ENCODE peak calls at places on chromosomes 1 and 21, in five cellular contexts. One of them, this sample, is unnamed.

GRCh38 chr1:42927920-42928505 is 30.7 kb downstream of the SLC2A1 start:
- DNase-seq in GM12878: no peak
- DNase-seq in HepG2: no peak
- DNase-seq in SK-N-SH: no peak
- DNase-seq in K562: no peak
- DNase-seq in this sample: no peak

GRCh38 chr1:189769448-189769847 is 708.2 kb downstream of the BRINP3 start:
- DNase-seq in HepG2: no peak
- DNase-seq in K562: no peak
- DNase-seq in SK-N-SH: no peak
- DNase-seq in GM12878: no peak
- DNase-seq in this sample: no peak

GRCh38 chr1:50110656-50111055 is 1.9 kb downstream of the ELAVL4 start:
- DNase-seq in K562: no peak
- DNase-seq in GM12878: no peak
- DNase-seq in HepG2: no peak
- DNase-seq in SK-N-SH: no peak
- DNase-seq in this sample: no peak

GRCh38 chr1:238681451-238681850 is 704.9 kb upstream of the CHRM3 start:
- DNase-seq in SK-N-SH: no peak
- DNase-seq in HepG2: no peak
- DNase-seq in K562: no peak
- DNase-seq in GM12878: no peak
- DNase-seq in this sample: no peak

GRCh38 chr1:12456979-12457378 is 161.0 kb downstream of the DHRS3 start:
- DNase-seq in HepG2: no peak
- DNase-seq in GM12878: no peak
- DNase-seq in K562: no peak
- DNase-seq in SK-N-SH: no peak
- DNase-seq in this sample: no peak

GRCh38 chr1:6807782-6808181 is 22.5 kb downstream of the CAMTA1 start:
- DNase-seq in HepG2: peak
- DNase-seq in GM12878: no peak
- DNase-seq in SK-N-SH: no peak
- DNase-seq in K562: no peak
- DNase-seq in this sample: no peak

GRCh38 chr1:99227498-99227897 is 36.8 kb upstream of the PLPPR4 start:
- DNase-seq in SK-N-SH: peak
- DNase-seq in K562: no peak
- DNase-seq in HepG2: no peak
- DNase-seq in GM12878: no peak
- DNase-seq in this sample: no peak

GRCh38 chr1:180171691-180172090 is 17.0 kb downstream of the QSOX1 start:
- DNase-seq in SK-N-SH: no peak
- DNase-seq in HepG2: no peak
- DNase-seq in GM12878: no peak
- DNase-seq in K562: no peak
- DNase-seq in this sample: no peak

GRCh38 chr1:7405844-7406500 is 365.1 kb upstream of the VAMP3 start:
- DNase-seq in GM12878: no peak
- DNase-seq in SK-N-SH: peak
- DNase-seq in K562: no peak
- DNase-seq in HepG2: no peak
- DNase-seq in this sample: no peak

GRCh38 chr1:234731371-234732085 is 121.5 kb upstream of the IRF2BP2 start:
- DNase-seq in K562: no peak
- DNase-seq in GM12878: peak
- DNase-seq in HepG2: peak
- DNase-seq in SK-N-SH: no peak
- DNase-seq in this sample: no peak

GRCh38 chr1:247456024-247456423 is 1.9 kb downstream of the OR2B11 start:
- DNase-seq in HepG2: no peak
- DNase-seq in K562: no peak
- DNase-seq in SK-N-SH: no peak
- DNase-seq in GM12878: no peak
- DNase-seq in this sample: no peak

GRCh38 chr1:181124206-181124825 is 35.8 kb downstream of the IER5 start:
- DNase-seq in HepG2: no peak
- DNase-seq in SK-N-SH: no peak
- DNase-seq in K562: no peak
- DNase-seq in GM12878: no peak
- DNase-seq in this sample: no peak

GRCh38 chr1:25031966-25032667 is 102.0 kb upstream of the RUNX3 start:
- DNase-seq in HepG2: no peak
- DNase-seq in GM12878: peak
- DNase-seq in SK-N-SH: no peak
- DNase-seq in K562: no peak
- DNase-seq in this sample: no peak

GRCh38 chr1:159214149-159214760 is 9.6 kb downstream of the ACKR1 start:
- DNase-seq in K562: peak
- DNase-seq in HepG2: peak
- DNase-seq in GM12878: no peak
- DNase-seq in SK-N-SH: peak
- DNase-seq in this sample: peak

GRCh38 chr1:66242646-66243547 is 291.1 kb upstream of the SGIP1 start:
- DNase-seq in SK-N-SH: peak
- DNase-seq in HepG2: peak
- DNase-seq in GM12878: no peak
- DNase-seq in K562: peak
- DNase-seq in this sample: peak

GRCh38 chr21:26810266-26810665 is 34.9 kb downstream of the ADAMTS1 start:
- DNase-seq in SK-N-SH: no peak
- DNase-seq in GM12878: no peak
- DNase-seq in HepG2: no peak
- DNase-seq in K562: no peak
- DNase-seq in this sample: no peak

GRCh38 chr1:7667625-7668218 is 103.4 kb upstream of the VAMP3 start:
- DNase-seq in SK-N-SH: peak
- DNase-seq in K562: peak
- DNase-seq in GM12878: peak
- DNase-seq in HepG2: peak
- DNase-seq in this sample: peak

GRCh38 chr1:151584278-151584677 is 27.6 kb upstream of the SNX27 start:
- DNase-seq in K562: no peak
- DNase-seq in SK-N-SH: no peak
- DNase-seq in GM12878: no peak
- DNase-seq in HepG2: no peak
- DNase-seq in this sample: no peak

GRCh38 chr1:187631984-187632383 is 803.2 kb downstream of the PLA2G4A start:
- DNase-seq in SK-N-SH: no peak
- DNase-seq in K562: no peak
- DNase-seq in HepG2: no peak
- DNase-seq in GM12878: no peak
- DNase-seq in this sample: no peak

GRCh38 chr1:54798206-54798605 is 2.9 kb downstream of the TTC22 start:
- DNase-seq in K562: no peak
- DNase-seq in HepG2: no peak
- DNase-seq in SK-N-SH: no peak
- DNase-seq in GM12878: no peak
- DNase-seq in this sample: no peak

GRCh38 chr1:52022133-52022532 is 11.5 kb downstream of the KTI12 start:
- DNase-seq in SK-N-SH: no peak
- DNase-seq in GM12878: no peak
- DNase-seq in K562: no peak
- DNase-seq in HepG2: no peak
- DNase-seq in this sample: no peak

GRCh38 chr1:154819628-154820590 is 50.2 kb downstream of the KCNN3 start:
- DNase-seq in HepG2: peak
- DNase-seq in SK-N-SH: peak
- DNase-seq in K562: peak
- DNase-seq in GM12878: no peak
- DNase-seq in this sample: peak

GRCh38 chr1:23421752-23422312 is 2.7 kb downstream of the TCEA3 start:
- DNase-seq in SK-N-SH: peak
- DNase-seq in K562: peak
- DNase-seq in HepG2: peak
- DNase-seq in GM12878: no peak
- DNase-seq in this sample: no peak

GRCh38 chr21:31363720-31364119 is 19.7 kb upstream of the TIAM1 start:
- DNase-seq in SK-N-SH: no peak
- DNase-seq in GM12878: no peak
- DNase-seq in K562: no peak
- DNase-seq in HepG2: no peak
- DNase-seq in this sample: no peak

GRCh38 chr1:201036188-201036834 is 12.8 kb upstream of the KIF21B start:
- DNase-seq in K562: no peak
- DNase-seq in GM12878: no peak
- DNase-seq in SK-N-SH: no peak
- DNase-seq in HepG2: no peak
- DNase-seq in this sample: no peak

GRCh38 chr1:24586970-24587820 is 31.3 kb downstream of the NCMAP start:
- DNase-seq in GM12878: no peak
- DNase-seq in HepG2: peak
- DNase-seq in SK-N-SH: peak
- DNase-seq in K562: peak
- DNase-seq in this sample: peak

GRCh38 chr1:62436039-62436465 is 797 bp upstream of the USP1 start:
- DNase-seq in SK-N-SH: no peak
- DNase-seq in GM12878: no peak
- DNase-seq in K562: no peak
- DNase-seq in HepG2: no peak
- DNase-seq in this sample: peak

GRCh38 chr1:202198360-202198711 is 4.7 kb downstream of the LGR6 start:
- DNase-seq in K562: no peak
- DNase-seq in HepG2: no peak
- DNase-seq in GM12878: no peak
- DNase-seq in SK-N-SH: no peak
- DNase-seq in this sample: no peak

GRCh38 chr1:66576645-66577044 is 42.7 kb downstream of the SGIP1 start:
- DNase-seq in K562: no peak
- DNase-seq in HepG2: peak
- DNase-seq in GM12878: no peak
- DNase-seq in SK-N-SH: peak
- DNase-seq in this sample: no peak

GRCh38 chr1:225694151-225694603 is 41.3 kb upstream of the ENAH start:
- DNase-seq in HepG2: peak
- DNase-seq in K562: no peak
- DNase-seq in SK-N-SH: peak
- DNase-seq in GM12878: no peak
- DNase-seq in this sample: peak

GRCh38 chr1:16260814-16261213 is 23.8 kb upstream of the CPLANE2 start:
- DNase-seq in K562: no peak
- DNase-seq in GM12878: no peak
- DNase-seq in SK-N-SH: no peak
- DNase-seq in HepG2: no peak
- DNase-seq in this sample: no peak

GRCh38 chr1:186636786-186637185 is 43.4 kb downstream of the PTGS2 start:
- DNase-seq in GM12878: no peak
- DNase-seq in HepG2: no peak
- DNase-seq in K562: no peak
- DNase-seq in SK-N-SH: no peak
- DNase-seq in this sample: no peak

GRCh38 chr1:228198977-228199590 is 8.8 kb upstream of the OBSCN start:
- DNase-seq in K562: peak
- DNase-seq in HepG2: no peak
- DNase-seq in GM12878: no peak
- DNase-seq in SK-N-SH: peak
- DNase-seq in this sample: peak

GRCh38 chr1:151905070-151905442 is 4.3 kb downstream of the THEM4 start:
- DNase-seq in SK-N-SH: no peak
- DNase-seq in GM12878: no peak
- DNase-seq in HepG2: no peak
- DNase-seq in K562: no peak
- DNase-seq in this sample: no peak

GRCh38 chr1:201676061-201676644 is 137.2 kb downstream of the NAV1 start:
- DNase-seq in SK-N-SH: no peak
- DNase-seq in K562: no peak
- DNase-seq in HepG2: no peak
- DNase-seq in GM12878: no peak
- DNase-seq in this sample: peak

GRCh38 chr1:175646439-175647209 is 96.8 kb downstream of the TNR start:
- DNase-seq in K562: no peak
- DNase-seq in HepG2: no peak
- DNase-seq in GM12878: no peak
- DNase-seq in SK-N-SH: no peak
- DNase-seq in this sample: no peak

GRCh38 chr1:33298623-33299277 is 22.1 kb downstream of the A3GALT2 start:
- DNase-seq in GM12878: no peak
- DNase-seq in HepG2: peak
- DNase-seq in K562: peak
- DNase-seq in SK-N-SH: peak
- DNase-seq in this sample: peak

DNA sequence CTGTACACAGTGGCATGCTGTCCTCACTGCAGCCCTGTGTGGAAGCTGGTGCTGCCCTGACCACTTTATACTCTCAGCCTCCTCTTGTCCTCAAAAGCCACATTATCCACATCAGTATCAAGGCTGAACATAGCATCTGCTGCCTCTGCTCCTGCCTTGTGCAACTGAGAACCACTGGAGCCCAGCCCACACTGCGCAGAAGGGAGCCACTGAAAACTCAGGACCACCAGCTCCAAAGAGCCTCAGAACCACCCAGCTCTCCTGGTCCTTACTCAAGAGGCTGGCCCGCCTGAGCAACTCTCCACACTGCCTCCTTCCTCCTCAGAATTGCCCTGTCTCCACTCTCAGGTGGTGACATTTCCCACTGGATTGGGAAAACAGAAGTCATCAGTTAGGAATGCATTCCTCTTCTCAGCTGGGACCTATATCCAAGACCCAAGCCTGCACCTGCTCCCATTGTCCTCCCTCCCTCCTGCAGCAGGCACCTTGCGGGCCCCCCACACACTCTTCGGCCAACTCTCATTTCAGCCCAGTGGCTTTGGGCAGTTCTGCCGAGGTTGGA is 7.0 kb upstream of the KISS1 start:
- DNase-seq in SK-N-SH: no peak
- DNase-seq in HepG2: no peak
- DNase-seq in GM12878: no peak
- DNase-seq in K562: no peak
- DNase-seq in this sample: no peak
- TF ChIP-seq EP300 in SK-N-SH: no peak
- TF ChIP-seq EP300 in HepG2: no peak
- TF ChIP-seq EP300 in GM12878: no peak
- TF ChIP-seq EP300 in K562: no peak
- TF ChIP-seq EP300 in this sample: no peak

GRCh38 chr1:67850611-67851075 is 17.4 kb upstream of the GNG12 start:
- DNase-seq in GM12878: no peak
- DNase-seq in K562: no peak
- DNase-seq in HepG2: no peak
- DNase-seq in SK-N-SH: no peak
- DNase-seq in this sample: peak
- TF ChIP-seq REST in GM12878: no peak
- TF ChIP-seq REST in K562: no peak
- TF ChIP-seq REST in HepG2: no peak
- TF ChIP-seq REST in SK-N-SH: no peak
- TF ChIP-seq REST in this sample: no peak

GRCh38 chr1:40232444-40232843 is 15.3 kb upstream of the TMCO2 start:
- DNase-seq in SK-N-SH: no peak
- DNase-seq in HepG2: no peak
- DNase-seq in GM12878: peak
- DNase-seq in K562: no peak
- DNase-seq in this sample: no peak
- TF ChIP-seq USF2 in SK-N-SH: no peak
- TF ChIP-seq USF2 in HepG2: no peak
- TF ChIP-seq USF2 in GM12878: no peak
- TF ChIP-seq USF2 in K562: no peak
- TF ChIP-seq USF2 in this sample: no peak

GRCh38 chr1:94725566-94725965 is 94.6 kb upstream of the SLC44A3 start:
- DNase-seq in HepG2: no peak
- DNase-seq in GM12878: no peak
- DNase-seq in SK-N-SH: no peak
- DNase-seq in K562: no peak
- DNase-seq in this sample: no peak
- TF ChIP-seq EP300 in HepG2: no peak
- TF ChIP-seq EP300 in GM12878: no peak
- TF ChIP-seq EP300 in SK-N-SH: no peak
- TF ChIP-seq EP300 in K562: no peak
- TF ChIP-seq EP300 in this sample: no peak

This sample was measured in A549.